ENCODE peak calls at places on chromosomes 16 and 17, in six cellular contexts. F is central memory CD4-positive, alpha-beta T cell; P is cardiac fibroblast; S is NCI-H524 treated with DMSO at 0.1 percent for 48 hours; R is ACHN; J is stimulated activated CD4-positive, alpha-beta T cell treated with anti-CD3 and anti-CD28 coated beads, Interleukin-15, amount 100 ng/mL, for 1 hour. D is an unnamed sample.

GRCh38 chr17:43517615-43518386 is 28.3 kb downstream of the ETV4 start:
- DNase-seq in F (no peak), R (peak), J (no peak), P (peak), S (no peak), D (no peak)

GRCh38 chr17:18314059-18314730 is 599 bp downstream of the TOP3A start:
- DNase-seq in R (peak), P (no peak), J (no peak), F (peak), S (no peak), D (no peak)

GRCh38 chr17:82198092-82198491 is 14.6 kb downstream of the CCDC57 start:
- DNase-seq in P (no peak), R (no peak), S (no peak), F (no peak), J (no peak), D (no peak)

GRCh38 chr16:52492789-52493357 is 54.1 kb downstream of the TOX3 start:
- DNase-seq in S (no peak), P (no peak), R (no peak), F (no peak), J (no peak), D (no peak)

GRCh38 chr16:81168406-81168805 is 70.1 kb upstream of the BCO1 start:
- DNase-seq in P (no peak), S (no peak), R (no peak), J (no peak), F (no peak), D (no peak)

GRCh38 chr17:54172654-54173316 is 350.1 kb downstream of the KIF2B start:
- DNase-seq in P (peak), F (no peak), S (no peak), J (no peak), R (peak), D (no peak)

GRCh38 chr16:81830845-81831600 is 51.9 kb downstream of the PLCG2 start:
- DNase-seq in P (no peak), R (no peak), F (no peak), S (no peak), J (no peak), D (no peak)

GRCh38 chr17:50130778-50131317 is 888 bp upstream of the SAMD14 start:
- DNase-seq in P (no peak), J (no peak), F (no peak), R (no peak), S (no peak), D (no peak)

GRCh38 chr16:14527411-14528044 is 102.5 kb downstream of the PARN start:
- DNase-seq in R (no peak), S (no peak), P (peak), J (no peak), F (no peak), D (no peak)

GRCh38 chr17:27654654-27655524 is 23.9 kb downstream of the LGALS9 start:
- DNase-seq in S (peak), R (peak), J (peak), F (peak), P (peak), D (peak)

GRCh38 chr17:1574697-1575471 is 12.3 kb upstream of the PITPNA start:
- DNase-seq in P (no peak), R (no peak), S (no peak), J (no peak), F (no peak), D (no peak)

GRCh38 chr17:82386256-82386831 is 14.8 kb downstream of the UTS2R start:
- DNase-seq in F (no peak), S (no peak), R (no peak), J (no peak), P (no peak), D (no peak)

GRCh38 chr16:65377131-65377649 is 255.3 kb upstream of the CDH11 start:
- DNase-seq in R (no peak), P (no peak), J (no peak), F (no peak), S (no peak), D (no peak)

GRCh38 chr17:28178800-28179199 is 136.3 kb downstream of the NLK start:
- DNase-seq in S (no peak), F (no peak), J (no peak), P (no peak), R (peak), D (no peak)

GRCh38 chr16:14600164-14600563 is 29.9 kb downstream of the PARN start:
- DNase-seq in R (peak), F (peak), P (peak), J (no peak), S (no peak), D (no peak)

GRCh38 chr17:17168401-17168800 is 37.7 kb downstream of the PLD6 start:
- DNase-seq in R (no peak), F (no peak), S (no peak), J (no peak), P (no peak), D (no peak)

GRCh38 chr16:10862432-10862831 is 14.6 kb upstream of the CIITA start:
- DNase-seq in S (no peak), F (no peak), P (peak), R (peak), J (no peak), D (no peak)

GRCh38 chr17:42845556-42845917 is 1.2 kb downstream of the AOC2 start:
- DNase-seq in P (no peak), J (no peak), S (no peak), F (no peak), R (no peak), D (no peak)

GRCh38 chr17:32136856-32137255 is 5.4 kb upstream of the RHOT1 start:
- DNase-seq in P (peak), R (peak), F (no peak), J (no peak), S (no peak), D (no peak)

GRCh38 chr16:65737831-65738230 is 616.0 kb upstream of the CDH11 start:
- DNase-seq in J (no peak), S (peak), R (no peak), F (no peak), P (no peak), D (no peak)

GRCh38 chr16:60788631-60789030 is 1247.6 kb downstream of the CDH8 start:
- DNase-seq in S (no peak), P (no peak), F (no peak), R (no peak), J (no peak), D (no peak)

D was measured in DMS 273 treated with DMSO at 0.1 percent for 48 hours.